ENCODE peak calls at places on chromosome 7, in nine cellular contexts. Z, Y, W, R, H, S, L, P and F are unnamed samples.

GRCh38 chr7:43513236-43513635 is 69.7 kb upstream of the STK17A start:
- DNase-seq in Z (peak), Y (no peak), W (no peak), R (no peak), H (no peak), S (no peak), L (no peak), P (no peak), F (no peak)

GRCh38 chr7:144594580-144594979 is 191.1 kb upstream of the NOBOX start:
- DNase-seq in Z (no peak), Y (no peak), W (no peak), R (no peak), H (no peak), S (no peak), L (no peak), P (no peak), F (no peak)

GRCh38 chr7:29843106-29843505 is 36.8 kb downstream of the WIPF3 start:
- DNase-seq in Z (peak), Y (no peak), W (no peak), R (no peak), H (no peak), S (no peak), L (no peak), P (no peak), F (no peak)

GRCh38 chr7:101390901-101391301 is 28.2 kb downstream of the COL26A1 start:
- DNase-seq in Z (peak), Y (peak), W (peak), R (no peak), H (peak), S (peak), L (no peak), P (peak), F (peak)

GRCh38 chr7:1645071-1646015 is 24.7 kb upstream of the ELFN1 start:
- DNase-seq in Z (no peak), Y (no peak), W (no peak), R (no peak), H (no peak), S (no peak), L (no peak), P (no peak), F (no peak)

GRCh38 chr7:42661312-42661711 is 250.6 kb downstream of the C7orf25 start:
- DNase-seq in Z (no peak), Y (no peak), W (no peak), R (peak), H (no peak), S (peak), L (peak), P (no peak), F (no peak)

GRCh38 chr7:83410989-83411591 is 237.8 kb downstream of the SEMA3E start:
- DNase-seq in Z (peak), Y (no peak), W (peak), R (no peak), H (peak), S (peak), L (peak), P (no peak), F (no peak)

GRCh38 chr7:2605608-2606538 is 25.9 kb upstream of the TTYH3 start:
- DNase-seq in Z (no peak), Y (no peak), W (no peak), R (no peak), H (no peak), S (no peak), L (no peak), P (no peak), F (no peak)

GRCh38 chr7:151869968-151870918 is 6.7 kb downstream of the PRKAG2 start:
- DNase-seq in Z (no peak), Y (peak), W (no peak), R (no peak), H (no peak), S (no peak), L (no peak), P (no peak), F (no peak)

GRCh38 chr7:127158659-127159058 is 94.1 kb downstream of the GRM8 start:
- DNase-seq in Z (no peak), Y (no peak), W (no peak), R (no peak), H (peak), S (no peak), L (no peak), P (no peak), F (no peak)

GRCh38 chr7:99554929-99555328 is 3.0 kb upstream of the FAM200A start:
- DNase-seq in Z (no peak), Y (no peak), W (no peak), R (no peak), H (no peak), S (no peak), L (no peak), P (no peak), F (no peak)

GRCh38 chr7:118169146-118169545 is 14.8 kb upstream of the LSM8 start:
- DNase-seq in Z (no peak), Y (no peak), W (no peak), R (no peak), H (no peak), S (peak), L (no peak), P (no peak), F (no peak)

GRCh38 chr7:94182066-94182465 is 177.9 kb upstream of the BET1 start:
- DNase-seq in Z (no peak), Y (no peak), W (no peak), R (peak), H (no peak), S (peak), L (peak), P (no peak), F (no peak)

GRCh38 chr7:105890290-105890997 is 14.0 kb upstream of the ATXN7L1 start:
- DNase-seq in Z (no peak), Y (no peak), W (no peak), R (no peak), H (no peak), S (peak), L (no peak), P (peak), F (no peak)

GRCh38 chr7:73706122-73707044 is 13.1 kb downstream of the STX1A start:
- DNase-seq in Z (no peak), Y (peak), W (no peak), R (no peak), H (no peak), S (no peak), L (peak), P (peak), F (no peak)

GRCh38 chr7:348962-349755 is 59.2 kb downstream of the FOXL3 start:
- DNase-seq in Z (no peak), Y (no peak), W (no peak), R (no peak), H (no peak), S (no peak), L (no peak), P (no peak), F (no peak)

GRCh38 chr7:42624471-42624870 is 287.4 kb downstream of the C7orf25 start:
- DNase-seq in Z (no peak), Y (no peak), W (no peak), R (no peak), H (no peak), S (peak), L (no peak), P (no peak), F (no peak)

GRCh38 chr7:132472463-132473120 is 103.7 kb downstream of the PLXNA4 start:
- DNase-seq in Z (peak), Y (no peak), W (no peak), R (peak), H (no peak), S (peak), L (no peak), P (no peak), F (no peak)

GRCh38 chr7:128104109-128104742 is 73.0 kb upstream of the LRRC4 start:
- DNase-seq in Z (no peak), Y (no peak), W (no peak), R (no peak), H (peak), S (peak), L (no peak), P (no peak), F (peak)

GRCh38 chr7:52917982-52918578 is 117.4 kb upstream of the POM121L12 start:
- DNase-seq in Z (no peak), Y (no peak), W (no peak), R (no peak), H (no peak), S (no peak), L (no peak), P (no peak), F (no peak)

GRCh38 chr7:151838861-151839381 is 38.0 kb downstream of the PRKAG2 start:
- DNase-seq in Z (no peak), Y (no peak), W (no peak), R (no peak), H (no peak), S (no peak), L (no peak), P (peak), F (peak)

GRCh38 chr7:20352573-20353304 is 22.0 kb downstream of the ITGB8 start:
- DNase-seq in Z (no peak), Y (no peak), W (no peak), R (peak), H (no peak), S (peak), L (peak), P (no peak), F (no peak)

GRCh38 chr7:134941185-134941900 is 45.0 kb upstream of the AGBL3 start:
- DNase-seq in Z (no peak), Y (no peak), W (peak), R (peak), H (no peak), S (peak), L (peak), P (no peak), F (no peak)

GRCh38 chr7:157263156-157263555 is 73.6 kb upstream of the DNAJB6 start:
- DNase-seq in Z (no peak), Y (no peak), W (no peak), R (no peak), H (no peak), S (no peak), L (no peak), P (no peak), F (no peak)

GRCh38 chr7:109387530-109387929 is 817.9 kb downstream of the DNAJB9 start:
- DNase-seq in Z (no peak), Y (peak), W (no peak), R (no peak), H (no peak), S (no peak), L (no peak), P (no peak), F (no peak)

GRCh38 chr7:13091974-13092707 is 404.7 kb downstream of the ARL4A start:
- DNase-seq in Z (no peak), Y (no peak), W (no peak), R (no peak), H (no peak), S (no peak), L (no peak), P (no peak), F (no peak)

GRCh38 chr7:115603416-115603815 is 427.1 kb downstream of the TFEC start:
- DNase-seq in Z (no peak), Y (no peak), W (no peak), R (no peak), H (no peak), S (no peak), L (no peak), P (no peak), F (no peak)

GRCh38 chr7:37065779-37066271 is 341.5 kb upstream of the AOAH start:
- DNase-seq in Z (no peak), Y (no peak), W (no peak), R (no peak), H (peak), S (peak), L (peak), P (peak), F (peak)

GRCh38 chr7:151372612-151373265 is 31.1 kb downstream of the NUB1 start:
- DNase-seq in Z (no peak), Y (no peak), W (no peak), R (no peak), H (no peak), S (no peak), L (no peak), P (no peak), F (no peak)

GRCh38 chr7:16098585-16099179 is 322.7 kb downstream of the CRPPA start:
- DNase-seq in Z (no peak), Y (no peak), W (no peak), R (no peak), H (no peak), S (peak), L (no peak), P (no peak), F (no peak)

GRCh38 chr7:31416381-31416780 is 75.9 kb upstream of the NEUROD6 start:
- DNase-seq in Z (no peak), Y (no peak), W (no peak), R (no peak), H (no peak), S (no peak), L (no peak), P (no peak), F (no peak)

GRCh38 chr7:33774762-33775523 is 130.4 kb upstream of the BMPER start:
- DNase-seq in Z (no peak), Y (no peak), W (no peak), R (peak), H (no peak), S (peak), L (no peak), P (no peak), F (no peak)

GRCh38 chr7:93926800-93927199 is 5.3 kb downstream of the GNG11 start:
- DNase-seq in Z (no peak), Y (no peak), W (no peak), R (no peak), H (no peak), S (no peak), L (no peak), P (no peak), F (no peak)

GRCh38 chr7:41065663-41066062 is 637.2 kb downstream of the INHBA start:
- DNase-seq in Z (no peak), Y (no peak), W (no peak), R (no peak), H (no peak), S (no peak), L (no peak), P (no peak), F (no peak)